ENCODE peak calls at places on chromosomes 5 and 9, in six cellular contexts. B is mucosa of descending colon, J is PC-3, O is GM23248, M is tibial nerve, S is psoas muscle. V is an unnamed sample.
A peak's percentile ranks its signal among the peaks of the same experiment; 100 is the strongest.

GRCh38 chr5:124651663-124652513 is 94.6 kb downstream of the ZNF608 start:
- DNase-seq in B (peak; percentile 90), J (peak; percentile 70), O (peak; percentile 90), M (peak; percentile 50), S (peak; percentile 88), V (peak; percentile 88)

GRCh38 chr5:178483620-178484019 is 106.6 kb downstream of the COL23A1 start:
- DNase-seq in B (no peak), J (no peak), O (no peak), M (peak; percentile 16), S (no peak), V (no peak)

GRCh38 chr5:134510970-134511795 is 14.3 kb upstream of the JADE2 start:
- DNase-seq in B (no peak), J (peak; percentile 89), O (peak; percentile 47), M (no peak), S (no peak), V (no peak)

GRCh38 chr5:136699661-136700060 is 334.3 kb upstream of the TRPC7 start:
- DNase-seq in B (no peak), J (no peak), O (no peak), M (no peak), S (no peak), V (no peak)

GRCh38 chr5:89388872-89389271 is 505.9 kb upstream of the MEF2C start:
- DNase-seq in B (no peak), J (no peak), O (no peak), M (no peak), S (no peak), V (no peak)

GRCh38 chr9:70411141-70411929 is 3.1 kb downstream of the KLF9 start:
- DNase-seq in B (peak; percentile 66), J (no peak), O (peak; percentile 89), M (peak; percentile 70), S (peak; percentile 93), V (peak; percentile 79)

GRCh38 chr9:134929560-134930158 is 11.9 kb upstream of the FCN1 start:
- DNase-seq in B (no peak), J (no peak), O (no peak), M (no peak), S (peak; percentile 11), V (no peak)

GRCh38 chr9:131675437-131676022 is 64.3 kb downstream of the RAPGEF1 start:
- DNase-seq in B (no peak), J (no peak), O (no peak), M (no peak), S (no peak), V (no peak)

GRCh38 chr9:129939426-129939825 is 103.6 kb downstream of the FNBP1 start:
- DNase-seq in B (no peak), J (no peak), O (no peak), M (no peak), S (no peak), V (no peak)

GRCh38 chr5:33734541-33734940 is 157.2 kb downstream of the ADAMTS12 start:
- DNase-seq in B (no peak), J (peak; percentile 36), O (peak; percentile 30), M (no peak), S (no peak), V (no peak)

GRCh38 chr9:33202552-33203300 is 35.6 kb upstream of the B4GALT1 start:
- DNase-seq in B (peak; percentile 51), J (no peak), O (peak; percentile 47), M (peak; percentile 59), S (peak; percentile 74), V (no peak)

GRCh38 chr9:133359420-133360175 is 3.2 kb downstream of the SURF2 start:
- DNase-seq in B (peak; percentile 26), J (no peak), O (peak; percentile 46), M (no peak), S (no peak), V (peak; percentile 58)

GRCh38 chr5:74020488-74020887 is 394.5 kb downstream of the ARHGEF28 start:
- DNase-seq in B (no peak), J (no peak), O (no peak), M (no peak), S (no peak), V (no peak)

GRCh38 chr9:121612511-121612998 is 38.9 kb upstream of the DAB2IP start:
- DNase-seq in B (peak; percentile 56), J (no peak), O (no peak), M (no peak), S (peak; percentile 75), V (peak; percentile 64)

GRCh38 chr5:82336566-82337351 is 58.6 kb upstream of the RPS23 start:
- DNase-seq in B (no peak), J (no peak), O (peak; percentile 31), M (no peak), S (no peak), V (no peak)

GRCh38 chr5:180498378-180498777 is 4.2 kb downstream of the CNOT6 start:
- DNase-seq in B (no peak), J (no peak), O (no peak), M (no peak), S (no peak), V (no peak)

GRCh38 chr9:21555911-21556310 is 73.8 kb upstream of the IFNE start:
- DNase-seq in B (no peak), J (no peak), O (peak; percentile 40), M (no peak), S (no peak), V (no peak)
- H3K4me3 ChIP-seq in B (no peak overlapping the region), J (peak overlapping the region; percentile 96), O (peak overlapping the region; percentile 85), M (no peak overlapping the region), S (no peak overlapping the region), V (no peak overlapping the region)

DNA sequence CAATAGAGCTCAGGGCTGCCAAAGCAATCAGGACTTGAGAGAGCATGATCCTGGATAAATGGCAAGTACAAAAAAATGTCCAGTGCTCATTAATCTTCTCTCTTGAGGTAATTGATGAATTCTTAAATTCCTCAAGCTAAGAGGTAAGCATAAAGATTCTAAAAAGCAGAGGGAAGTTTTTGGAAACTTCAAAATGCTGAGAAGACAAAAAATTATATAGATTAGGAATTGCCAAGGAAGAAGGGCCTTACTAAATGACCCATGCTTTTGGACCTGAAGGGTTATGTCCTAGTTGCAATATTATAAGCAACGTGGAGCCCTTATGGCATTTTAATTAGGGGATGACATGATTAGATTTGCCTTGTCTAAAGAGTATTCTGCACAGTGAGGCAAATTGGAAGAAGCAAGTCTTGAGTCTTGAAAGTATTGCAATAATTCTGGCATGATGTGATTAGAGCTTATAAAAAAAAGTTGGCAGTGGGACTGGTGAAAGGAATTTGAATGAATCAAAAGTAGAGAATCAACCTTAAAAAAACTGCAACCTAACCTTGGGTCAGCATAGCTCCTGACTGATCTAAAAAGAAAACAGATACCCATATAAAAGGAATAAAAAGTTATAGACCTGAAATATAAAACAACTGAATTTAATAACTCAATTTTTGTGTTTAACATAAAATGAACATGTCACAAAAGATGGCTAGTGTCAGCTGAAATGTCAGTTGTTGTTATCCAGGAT is 323.8 kb upstream of the ARRDC3 start:
- DNase-seq in B (no peak), J (no peak), O (peak; percentile 9), M (no peak), S (no peak), V (no peak)
- H3K4me3 ChIP-seq in B (no peak overlapping the region), J (no peak overlapping the region), O (no peak overlapping the region), M (no peak overlapping the region), S (no peak overlapping the region), V (no peak overlapping the region)

GRCh38 chr9:127055745-127056402 is 66.6 kb downstream of the ANGPTL2 start:
- DNase-seq in B (no peak), J (no peak), O (no peak), M (no peak), S (no peak), V (no peak)

GRCh38 chr9:127053057-127053821 is 69.2 kb downstream of the ANGPTL2 start:
- DNase-seq in B (no peak), J (no peak), O (no peak), M (no peak), S (no peak), V (no peak)

GRCh38 chr9:127056446-127056845 is 66.0 kb downstream of the ANGPTL2 start:
- DNase-seq in B (no peak), J (no peak), O (no peak), M (no peak), S (no peak), V (no peak)

GRCh38 chr9:127051881-127052595 is 70.4 kb downstream of the ANGPTL2 start:
- DNase-seq in B (no peak), J (no peak), O (no peak), M (no peak), S (no peak), V (no peak)

DNA sequence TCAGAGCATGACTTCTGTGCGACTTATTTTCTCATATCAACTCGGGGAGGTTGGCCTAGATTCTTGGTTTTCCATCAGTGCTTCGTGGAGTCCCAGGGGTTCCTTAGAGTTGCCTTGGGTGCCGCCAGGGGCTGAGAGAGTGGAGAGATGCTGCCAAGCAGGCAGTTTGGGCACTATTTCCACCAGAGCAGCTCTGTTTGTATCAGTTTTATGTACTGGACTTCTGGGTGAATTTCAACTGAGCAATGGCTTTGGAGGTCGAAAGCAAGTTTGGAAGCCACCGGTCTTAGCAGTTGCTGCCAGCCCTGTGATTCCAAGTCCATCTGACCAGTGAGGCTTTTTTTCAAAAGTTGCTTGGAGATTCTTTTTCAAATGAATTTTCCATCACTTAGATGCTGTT is 68.5 kb downstream of the ANGPTL2 start:
- DNase-seq in B (no peak), J (no peak), O (no peak), M (no peak), S (no peak), V (no peak)
- H3K4me3 ChIP-seq in B (no peak overlapping the region), J (no peak overlapping the region), O (no peak overlapping the region), M (no peak overlapping the region), S (no peak overlapping the region), V (no peak overlapping the region)

DNA sequence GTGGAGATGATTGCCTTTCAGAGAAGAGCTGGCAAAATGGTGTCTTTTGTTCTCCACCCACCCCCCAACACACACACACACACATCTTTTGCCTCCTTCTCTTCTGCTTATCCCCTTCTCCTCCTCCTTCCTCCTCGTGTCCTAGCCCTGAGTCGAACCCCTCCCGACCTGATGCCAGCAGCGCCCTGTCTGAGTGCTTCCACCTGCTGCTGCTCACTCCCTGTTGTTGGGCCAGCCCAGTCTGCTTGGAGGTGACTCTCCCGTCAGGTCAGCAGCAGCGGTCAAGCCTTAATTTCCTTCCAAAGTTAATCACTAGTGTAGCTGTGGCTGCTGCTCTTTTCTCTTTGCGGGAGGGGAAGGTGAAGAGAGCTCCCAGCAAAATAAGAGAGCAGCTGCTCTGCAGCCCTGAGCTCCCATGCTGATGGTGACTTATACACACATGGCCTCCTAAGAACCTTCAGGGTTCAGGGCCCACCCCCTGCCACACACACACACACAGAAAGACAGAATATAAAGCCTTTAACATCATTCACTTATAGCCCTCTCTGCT is 43.8 kb downstream of the GAS1 start:
- DNase-seq in B (no peak), J (no peak), O (no peak), M (no peak), S (no peak), V (peak; percentile 95)
- H3K4me3 ChIP-seq in B (no peak overlapping the region), J (no peak overlapping the region), O (peak overlapping the region; percentile 58), M (no peak overlapping the region), S (no peak overlapping the region), V (peak overlapping the region; percentile 44)

GRCh38 chr5:10123254-10123989 is 126.3 kb downstream of the ATPSCKMT start:
- DNase-seq in B (no peak), J (no peak), O (no peak), M (no peak), S (no peak), V (no peak)
- H3K4me3 ChIP-seq in B (no peak overlapping the region), J (no peak overlapping the region), O (no peak overlapping the region), M (no peak overlapping the region), S (no peak overlapping the region), V (no peak overlapping the region)